ENCODE peak calls at places on chromosomes 5 and 9, in five cellular contexts. A is right lobe of liver, M is IMR-90, X is neuronal stem cell, B is tibial artery. K is an unnamed sample.

GRCh38 chr5:54881286-54882005 is 103.9 kb downstream of the ESM1 start:
- DNase-seq in B (no peak), M (no peak), A (no peak), X (no peak), K (no peak)

GRCh38 chr5:1552469-1553255 is 28.9 kb upstream of the LPCAT1 start:
- DNase-seq in A (no peak), M (no peak), B (peak; percentile 44), X (peak; percentile 18), K (no peak)

GRCh38 chr5:98750693-98751092 is 22.8 kb upstream of the RGMB start:
- DNase-seq in A (no peak), X (no peak), B (no peak), M (no peak), K (no peak)

GRCh38 chr5:73299017-73299630 is 126.1 kb downstream of the TMEM174 start:
- DNase-seq in B (no peak), X (peak; percentile 64), A (no peak), M (no peak), K (no peak)

GRCh38 chr9:107705521-107705920 is 216.0 kb upstream of the KLF4 start:
- DNase-seq in X (no peak), A (no peak), M (no peak), B (no peak), K (no peak)

GRCh38 chr9:96515629-96516470 is 65.9 kb downstream of the HABP4 start:
- DNase-seq in X (no peak), B (no peak), M (peak; percentile 22), A (no peak), K (no peak)

GRCh38 chr9:97809666-97810344 is 43.2 kb upstream of the FOXE1 start:
- DNase-seq in X (no peak), A (no peak), M (no peak), B (no peak), K (no peak)

GRCh38 chr9:114039484-114039883 is 38.6 kb downstream of the AMBP start:
- DNase-seq in X (no peak), A (no peak), M (no peak), B (no peak), K (no peak)

GRCh38 chr5:14706615-14707021 is 42.1 kb downstream of the OTULIN start:
- DNase-seq in B (no peak), M (peak; percentile 79), X (no peak), A (no peak), K (no peak)

GRCh38 chr9:95574176-95574575 is 57.4 kb upstream of the PTCH1 start:
- DNase-seq in A (no peak), X (no peak), M (no peak), B (no peak), K (no peak)

GRCh38 chr5:173378727-173379126 is 50.5 kb upstream of the STC2 start:
- DNase-seq in A (no peak), B (no peak), X (no peak), M (no peak), K (no peak)

GRCh38 chr5:16809816-16810502 is 126.1 kb downstream of the MYO10 start:
- DNase-seq in M (peak; percentile 49), B (peak; percentile 26), A (no peak), X (no peak), K (no peak)

GRCh38 chr5:10251409-10251808 is 1.3 kb downstream of the CCT5 start:
- DNase-seq in M (no peak), A (no peak), X (no peak), B (no peak), K (no peak)

GRCh38 chr5:33850100-33850594 is 41.6 kb downstream of the ADAMTS12 start:
- DNase-seq in M (peak; percentile 75), B (no peak), X (no peak), A (no peak), K (no peak)

GRCh38 chr5:169637085-169637855 is at the start of gene DOCK2:
- DNase-seq in X (no peak), M (no peak), A (peak; percentile 82), B (peak; percentile 53), K (peak; percentile 46)

GRCh38 chr5:158553946-158554336 is 545.8 kb downstream of the EBF1 start:
- DNase-seq in A (no peak), B (peak; percentile 48), X (no peak), M (no peak), K (no peak)
- H3K9me3 ChIP-seq in A (no peaks in the 10 kb centered on the region), B (no peaks in the 10 kb centered on the region), X (no peaks in the 10 kb centered on the region), M (no peaks in the 10 kb centered on the region), K (no peaks in the 10 kb centered on the region)

GRCh38 chr5:28403846-28404245 is 1365.5 kb upstream of the CDH9 start:
- DNase-seq in M (no peak), A (no peak), X (peak; percentile 65), B (no peak), K (no peak)
- H3K9me3 ChIP-seq in M (peaks cover 15% of the 10 kb centered on the region), A (no peaks in the 10 kb centered on the region), X (no peaks in the 10 kb centered on the region), B (no peaks in the 10 kb centered on the region), K (no peaks in the 10 kb centered on the region)

DNA sequence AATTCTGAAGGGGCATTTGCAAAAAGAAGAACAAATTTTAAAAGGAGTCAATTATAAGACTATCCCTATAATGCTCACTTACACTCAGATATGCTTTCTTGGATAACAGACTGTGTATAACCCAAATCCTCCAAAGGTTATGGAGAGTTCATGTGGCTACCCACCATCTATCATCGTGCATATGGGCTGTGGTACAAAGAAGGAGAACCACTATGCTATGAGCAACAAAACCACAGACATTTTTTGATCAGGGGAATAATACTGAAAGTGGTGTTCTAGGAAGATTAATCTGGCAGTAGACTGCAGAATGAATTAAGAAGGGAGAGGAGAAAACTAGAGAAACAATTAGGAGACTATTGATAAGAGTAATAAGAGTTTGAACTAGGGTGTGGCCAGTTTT is 16.8 kb downstream of the NR3C1 start:
- DNase-seq in A (no peak), M (peak; percentile 70), X (no peak), B (no peak), K (no peak)
- H3K9me3 ChIP-seq in A (no peaks in the 10 kb centered on the region), M (peaks cover 7% of the 10 kb centered on the region), X (peaks cover 6% of the 10 kb centered on the region), B (no peaks in the 10 kb centered on the region), K (no peaks in the 10 kb centered on the region)

GRCh38 chr5:178285399-178286225 is 53.0 kb upstream of the PHYKPL start:
- DNase-seq in B (peak; percentile 16), X (no peak), A (peak; percentile 49), M (no peak), K (no peak)

GRCh38 chr5:178283520-178283919 is 50.9 kb upstream of the PHYKPL start:
- DNase-seq in B (no peak), A (no peak), M (no peak), X (no peak), K (no peak)

GRCh38 chr5:178284095-178284675 is 51.6 kb upstream of the PHYKPL start:
- DNase-seq in B (no peak), X (no peak), A (no peak), M (peak; percentile 3), K (no peak)

GRCh38 chr5:178286226-178287090 is 53.9 kb upstream of the PHYKPL start:
- DNase-seq in X (no peak), A (peak; percentile 51), M (no peak), B (no peak), K (no peak)

GRCh38 chr5:178284996-178285395 is 52.4 kb upstream of the PHYKPL start:
- DNase-seq in B (peak; percentile 0), M (no peak), X (no peak), A (peak; percentile 17), K (no peak)
- H3K9me3 ChIP-seq in B (peaks cover 6% of the 10 kb centered on the region), M (peaks cover 6% of the 10 kb centered on the region), X (no peaks in the 10 kb centered on the region), A (no peaks in the 10 kb centered on the region), K (no peaks in the 10 kb centered on the region)

DNA sequence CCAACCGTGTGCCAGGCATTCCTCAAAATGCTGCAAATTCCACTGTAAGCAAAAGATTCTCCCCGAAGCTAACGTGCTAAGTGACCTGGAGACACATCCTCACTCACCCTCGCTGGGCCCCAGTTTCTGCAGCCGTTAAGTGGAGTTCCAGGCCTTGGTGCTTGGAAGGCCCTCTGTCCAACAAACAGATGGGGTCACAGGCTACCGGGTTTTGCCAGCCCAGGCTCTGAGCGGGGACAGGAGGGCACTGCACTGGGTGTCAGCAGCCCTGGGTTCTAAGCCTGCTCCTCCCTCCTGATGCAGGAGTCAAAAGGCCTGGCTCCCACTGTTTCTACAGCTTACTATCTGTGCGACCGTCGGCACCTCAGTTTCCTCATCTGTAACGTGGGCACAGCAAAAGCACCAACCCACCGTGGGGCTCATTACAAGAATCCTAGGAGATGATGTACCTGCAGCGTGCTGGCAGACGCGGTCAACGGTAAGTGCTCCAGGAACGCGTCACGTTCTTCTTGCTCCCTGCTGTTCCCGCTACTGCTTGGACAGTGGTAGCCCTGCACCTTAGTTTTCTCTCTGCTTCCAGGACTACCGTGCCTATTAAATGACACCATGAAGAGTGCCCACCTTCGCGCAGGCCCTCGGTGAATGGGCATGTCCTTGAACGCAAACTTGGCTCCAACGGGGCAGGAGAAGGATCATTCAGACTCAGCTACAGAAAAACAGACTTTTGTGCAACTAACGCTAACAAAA is 84.8 kb downstream of the ADAMTS2 start:
- DNase-seq in M (no peak), X (no peak), B (no peak), A (peak; percentile 43), K (no peak)
- H3K9me3 ChIP-seq in M (no peaks in the 10 kb centered on the region), X (no peaks in the 10 kb centered on the region), B (no peaks in the 10 kb centered on the region), A (no peaks in the 10 kb centered on the region), K (no peaks in the 10 kb centered on the region)